ENCODE peak calls at places on chromosomes 2 and 18, in seven cellular contexts. M is suprapubic skin, P is activated B cell treated with CpG ODN at 0.5 μM for 24 hours, O is HCT116, E is H9, Z is stomach, J is HL-60. B is an unnamed sample.

GRCh38 chr2:236400046-236400574 is 135.9 kb upstream of the ASB18 start:
- DNase-seq in O (no peak), J (no peak), Z (no peak), E (no peak), M (no peak), P (no peak), B (no peak)

GRCh38 chr18:62717059-62717849 is 1.9 kb downstream of the PHLPP1 start:
- DNase-seq in Z (peak), O (peak), P (no peak), J (peak), E (peak), M (peak), B (no peak)

GRCh38 chr18:55775972-55776371 is 188.0 kb upstream of the TCF4 start:
- DNase-seq in M (no peak), O (no peak), J (no peak), Z (no peak), E (no peak), P (no peak), B (no peak)

GRCh38 chr2:217622205-217622621 is 380.6 kb downstream of the TNS1 start:
- DNase-seq in Z (no peak), M (no peak), J (no peak), O (no peak), P (no peak), E (peak), B (no peak)

GRCh38 chr2:40962026-40962425 is 510.1 kb upstream of the SLC8A1 start:
- DNase-seq in O (no peak), P (no peak), Z (no peak), E (no peak), M (no peak), J (no peak), B (no peak)

GRCh38 chr2:206683546-206683945 is 34.6 kb downstream of the DYTN start:
- DNase-seq in O (no peak), Z (no peak), M (no peak), J (no peak), P (no peak), E (no peak), B (no peak)

GRCh38 chr2:16774091-16774490 is 108.5 kb upstream of the CYRIA start:
- DNase-seq in E (no peak), J (no peak), P (no peak), M (no peak), O (no peak), Z (no peak), B (no peak)

GRCh38 chr2:203934006-203934632 is 2.4 kb upstream of the ICOS start:
- DNase-seq in J (no peak), O (no peak), E (no peak), M (no peak), P (no peak), Z (no peak), B (no peak)

GRCh38 chr2:126403039-126403666 is 252.8 kb upstream of the GYPC start:
- DNase-seq in Z (no peak), E (no peak), P (no peak), O (no peak), M (no peak), J (no peak), B (no peak)

GRCh38 chr2:240593703-240594451 is 7.3 kb downstream of the CAPN10 start:
- DNase-seq in J (no peak), O (no peak), E (no peak), P (no peak), M (peak), Z (no peak), B (no peak)

GRCh38 chr2:61764035-61764800 is 89.6 kb downstream of the FAM161A start:
- DNase-seq in M (peak), O (peak), J (peak), Z (peak), E (peak), P (peak), B (peak)
- TF ChIP-seq CTCF in M (no peak), O (no peak), J (no peak), Z (no peak), E (no peak), P (no peak), B (no peak)

GRCh38 chr2:69013837-69014796 is 1.1 kb downstream of the ANTXR1 start:
- DNase-seq in P (no peak), E (no peak), M (no peak), J (no peak), O (no peak), Z (no peak), B (no peak)
- TF ChIP-seq CTCF in P (no peak), E (no peak), M (no peak), J (no peak), O (no peak), Z (no peak), B (no peak)

GRCh38 chr2:70570041-70570661 is 16.5 kb upstream of the TGFA start:
- DNase-seq in E (peak), P (no peak), M (no peak), J (no peak), O (peak), Z (no peak), B (no peak)
- TF ChIP-seq CTCF in E (no peak), P (no peak), M (no peak), J (no peak), O (no peak), Z (no peak), B (no peak)

DNA sequence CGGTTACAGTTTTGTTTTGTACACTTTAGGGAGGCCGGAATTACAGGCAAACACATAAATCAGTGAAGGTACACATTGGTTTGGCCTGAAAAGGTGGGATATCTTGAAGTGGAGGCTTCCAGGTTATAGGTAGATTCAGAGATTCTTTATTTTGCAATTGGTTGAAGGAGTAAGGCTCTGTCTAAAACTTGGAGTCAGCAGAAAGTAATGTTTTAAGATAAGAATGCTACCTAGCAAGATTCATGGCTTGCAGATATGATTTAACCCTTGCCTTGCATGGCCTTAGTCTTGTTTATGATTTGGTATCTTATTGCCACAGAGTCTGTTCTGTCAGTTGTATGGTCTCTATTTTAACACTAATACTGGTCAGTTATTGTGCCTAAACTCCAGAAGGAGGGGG is 165.9 kb upstream of the NDUFV2 start:
- DNase-seq in O (no peak), M (no peak), Z (no peak), E (no peak), J (no peak), P (no peak), B (no peak)
- TF ChIP-seq CTCF in O (no peak), M (no peak), Z (no peak), E (no peak), J (no peak), P (no peak), B (no peak)

GRCh38 chr18:54247488-54248175 is 21.7 kb upstream of the POLI start:
- DNase-seq in P (no peak), Z (no peak), J (no peak), O (no peak), E (no peak), M (no peak), B (no peak)
- TF ChIP-seq CTCF in P (no peak), Z (no peak), J (no peak), O (no peak), E (no peak), M (no peak), B (no peak)

DNA sequence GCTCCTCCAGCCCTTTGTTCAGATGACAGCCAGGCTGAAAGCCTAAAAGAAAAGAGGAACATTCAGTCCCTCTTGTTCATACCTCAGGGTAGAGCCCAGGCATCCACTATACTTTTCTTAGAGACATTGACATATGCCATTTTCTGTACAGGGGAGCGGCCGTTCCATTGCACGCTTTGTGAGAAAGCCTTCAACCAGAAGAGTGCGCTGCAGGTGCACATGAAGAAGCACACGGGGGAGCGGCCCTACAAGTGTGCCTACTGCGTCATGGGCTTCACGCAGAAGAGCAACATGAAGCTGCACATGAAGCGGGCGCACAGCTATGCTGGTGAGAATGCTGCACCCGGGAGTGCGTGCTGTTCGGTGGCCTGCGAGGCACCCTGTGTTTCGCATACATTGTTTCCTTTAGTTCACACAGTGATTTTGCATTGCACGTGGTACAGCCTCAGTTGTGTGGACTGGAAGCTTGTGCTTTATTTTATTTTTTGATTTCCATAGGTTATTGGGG is 138.2 kb downstream of the ZNF236 start:
- DNase-seq in Z (no peak), J (no peak), E (no peak), O (no peak), M (no peak), P (no peak), B (no peak)
- TF ChIP-seq CTCF in Z (no peak), J (no peak), E (peak), O (no peak), M (no peak), P (no peak), B (no peak)

GRCh38 chr18:77054606-77055428 is 77.8 kb downstream of the MBP start:
- DNase-seq in E (peak), M (peak), O (no peak), P (peak), J (peak), Z (peak), B (peak)
- TF ChIP-seq CTCF in E (peak), M (no peak), O (no peak), P (no peak), J (peak), Z (no peak), B (peak)

DNA sequence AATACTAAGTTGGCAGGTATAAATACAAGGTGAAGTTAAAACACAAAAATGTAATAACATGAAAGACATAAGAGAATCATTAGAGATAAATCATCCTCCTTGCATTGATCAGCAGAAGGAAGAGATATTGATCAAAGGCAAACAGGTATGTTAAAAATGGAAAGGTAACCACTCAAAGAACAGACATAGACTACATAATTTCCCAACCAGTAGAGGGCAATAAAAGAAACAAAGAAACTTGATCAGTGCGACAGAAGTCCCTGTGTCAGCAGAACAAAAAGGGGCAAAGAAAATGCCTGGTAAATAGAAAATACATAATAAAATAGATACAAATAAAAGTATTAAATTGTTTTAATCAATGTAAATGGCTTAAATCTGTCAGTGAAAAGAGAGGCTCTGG is 53.6 kb downstream of the FAM228A start:
- DNase-seq in E (no peak), Z (no peak), P (no peak), O (no peak), J (no peak), M (no peak), B (no peak)
- TF ChIP-seq CTCF in E (peak), Z (no peak), P (no peak), O (peak), J (no peak), M (no peak), B (peak)

GRCh38 chr18:10518595-10519273 is 7.1 kb upstream of the NAPG start:
- DNase-seq in P (no peak), Z (peak), O (no peak), E (no peak), J (peak), M (no peak), B (no peak)
- TF ChIP-seq CTCF in P (no peak), Z (no peak), O (no peak), E (peak), J (no peak), M (no peak), B (peak)

DNA sequence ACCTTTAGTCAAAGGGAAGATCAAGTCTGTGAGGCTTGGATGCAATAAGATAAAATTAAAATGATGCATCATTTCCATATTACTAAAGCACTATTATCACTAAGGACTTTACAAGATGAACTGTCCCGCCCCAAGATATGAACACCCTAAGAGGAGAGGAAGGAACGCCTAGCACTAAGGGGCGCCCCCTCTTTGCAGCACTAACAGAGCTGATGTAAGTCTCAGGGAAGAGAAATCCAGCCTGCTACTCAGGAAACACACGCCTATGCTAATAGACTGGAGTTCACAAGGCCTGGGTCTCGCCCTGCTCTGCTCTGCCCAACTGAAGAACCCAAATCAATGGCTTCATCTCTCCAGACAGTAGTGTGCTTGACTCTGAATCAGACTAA is 6.1 kb downstream of the INO80C start:
- DNase-seq in E (peak), O (no peak), M (no peak), Z (no peak), J (no peak), P (no peak), B (no peak)
- TF ChIP-seq CTCF in E (no peak), O (no peak), M (no peak), Z (no peak), J (no peak), P (no peak), B (no peak)

B was measured in progenitor cell of endocrine pancreas.